ENCODE peak calls at places on chromosomes 2 and 18, in five cellular contexts. H is CD4-positive, CD25-positive, alpha-beta regulatory T cell; Q is mesenchymal stem cell; I is spleen; E is heart right ventricle. C is an unnamed sample. For H3K9me3, the result is how much of the 10 kb centered on the place peaks cover.

GRCh38 chr18:13524054-13524453 is 202.3 kb downstream of the FAM210A start:
- DNase-seq in E (no peak), H (no peak), I (no peak), Q (no peak), C (no peak)

GRCh38 chr2:241443486-241444223 is 64.7 kb downstream of the STK25 start:
- DNase-seq in E (no peak), I (peak), H (peak), Q (peak), C (peak)

GRCh38 chr2:238404406-238405216 is 22.1 kb upstream of the ASB1 start:
- DNase-seq in H (no peak), E (no peak), Q (no peak), I (no peak), C (no peak)

GRCh38 chr2:149080964-149081363 is 42.5 kb downstream of the LYPD6B start:
- DNase-seq in Q (peak), E (no peak), I (no peak), H (no peak), C (no peak)

GRCh38 chr2:16104345-16105177 is 164.2 kb downstream of the MYCN start:
- DNase-seq in E (no peak), H (no peak), I (no peak), Q (no peak), C (no peak)

GRCh38 chr2:238655974-238656722 is 191.7 kb upstream of the TWIST2 start:
- DNase-seq in H (no peak), Q (no peak), E (no peak), I (no peak), C (no peak)

GRCh38 chr2:170362313-170362795 is 184.4 kb downstream of the MYO3B start:
- DNase-seq in I (no peak), E (no peak), Q (no peak), H (no peak), C (no peak)

GRCh38 chr18:52636536-52636935 is 296.5 kb downstream of the DCC start:
- DNase-seq in E (no peak), Q (no peak), H (no peak), I (no peak), C (no peak)

GRCh38 chr2:38233231-38233983 is 143.7 kb downstream of the ATL2 start:
- DNase-seq in E (peak), I (no peak), Q (peak), H (no peak), C (peak)

GRCh38 chr2:172285010-172285621 is 142.3 kb upstream of the ITGA6 start:
- DNase-seq in H (no peak), E (peak), I (no peak), Q (peak), C (peak)

GRCh38 chr2:2731101-2731850 is 400.2 kb upstream of the MYT1L start:
- DNase-seq in Q (no peak), H (no peak), I (no peak), E (no peak), C (no peak)

GRCh38 chr18:24616638-24617037 is 156.2 kb downstream of the HRH4 start:
- DNase-seq in Q (no peak), H (no peak), E (no peak), I (no peak), C (no peak)

GRCh38 chr2:143263045-143263625 is 133.9 kb downstream of the ARHGAP15 start:
- DNase-seq in E (no peak), Q (no peak), I (no peak), H (no peak), C (no peak)

GRCh38 chr2:58032751-58033055 is 13.9 kb upstream of the VRK2 start:
- DNase-seq in H (no peak), E (no peak), Q (peak), I (no peak), C (no peak)

DNA sequence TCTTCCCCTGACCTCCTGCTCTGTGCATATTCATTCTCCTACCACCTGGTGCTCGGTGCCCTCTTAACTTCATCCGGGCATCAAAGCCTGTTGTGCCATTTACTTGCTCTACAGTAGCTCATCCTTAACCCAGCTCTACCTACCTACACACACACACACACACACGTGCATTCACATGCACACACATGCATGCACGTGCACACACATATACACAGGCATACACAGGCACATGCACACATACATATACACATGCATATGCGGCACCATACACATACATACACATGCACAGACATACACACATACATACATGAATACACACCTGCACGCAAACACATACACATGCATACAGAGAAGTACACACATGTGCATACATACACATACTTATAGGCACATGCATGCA is 14.5 kb downstream of the MAL start:
- DNase-seq in H (no peak), I (no peak), Q (no peak), E (no peak), C (no peak)
- H3K9me3 ChIP-seq in H (under half), I (under half), Q (under half), E (under half), C (under half)

DNA sequence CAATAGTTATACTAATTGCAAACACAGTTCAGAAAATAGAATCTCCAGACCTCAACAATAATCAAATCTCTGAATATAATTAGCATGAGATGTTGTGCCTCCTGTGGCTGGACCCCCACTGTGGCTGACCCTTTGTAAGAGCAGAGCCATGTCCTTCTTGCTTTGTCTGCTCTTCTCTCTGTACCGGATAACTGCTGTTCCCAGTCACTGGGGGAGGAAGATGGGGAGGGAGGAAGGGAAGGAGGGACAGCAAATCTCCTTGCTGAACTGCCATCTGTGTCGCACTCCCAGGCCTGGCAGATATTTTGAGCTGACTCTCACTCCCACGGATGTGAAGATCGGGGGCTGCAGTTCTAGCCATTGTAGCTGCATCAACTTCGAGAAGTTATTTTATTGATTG is 319.0 kb upstream of the CXCR4 start:
- DNase-seq in I (no peak), Q (no peak), H (no peak), E (no peak), C (no peak)
- H3K4me3 ChIP-seq in I (no peak), Q (no peak), H (no peak), E (no peak), C (no peak)

DNA sequence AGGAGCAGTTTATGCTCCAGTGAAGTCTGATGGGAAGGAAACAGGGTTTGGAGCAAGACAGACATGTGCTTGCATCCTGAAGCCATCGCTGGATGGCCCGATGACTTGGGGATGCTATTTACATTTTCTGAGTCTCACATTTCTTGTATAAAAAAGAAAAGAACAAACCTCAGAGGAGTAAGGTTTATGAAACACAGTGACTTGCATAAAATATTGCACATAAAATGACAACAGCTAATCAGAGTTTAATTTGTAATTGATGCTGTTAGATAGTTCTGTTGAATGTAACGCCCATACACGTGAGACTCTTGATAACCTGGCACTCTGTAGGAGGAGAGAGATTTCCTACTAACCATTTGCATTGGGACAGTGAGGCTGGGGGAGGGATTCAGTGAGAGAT is 16.5 kb downstream of the PRELID3A start:
- DNase-seq in Q (no peak), H (no peak), E (no peak), I (no peak), C (no peak)
- H3K9me3 ChIP-seq in Q (under half), H (under half), E (under half), I (under half), C (under half)

DNA sequence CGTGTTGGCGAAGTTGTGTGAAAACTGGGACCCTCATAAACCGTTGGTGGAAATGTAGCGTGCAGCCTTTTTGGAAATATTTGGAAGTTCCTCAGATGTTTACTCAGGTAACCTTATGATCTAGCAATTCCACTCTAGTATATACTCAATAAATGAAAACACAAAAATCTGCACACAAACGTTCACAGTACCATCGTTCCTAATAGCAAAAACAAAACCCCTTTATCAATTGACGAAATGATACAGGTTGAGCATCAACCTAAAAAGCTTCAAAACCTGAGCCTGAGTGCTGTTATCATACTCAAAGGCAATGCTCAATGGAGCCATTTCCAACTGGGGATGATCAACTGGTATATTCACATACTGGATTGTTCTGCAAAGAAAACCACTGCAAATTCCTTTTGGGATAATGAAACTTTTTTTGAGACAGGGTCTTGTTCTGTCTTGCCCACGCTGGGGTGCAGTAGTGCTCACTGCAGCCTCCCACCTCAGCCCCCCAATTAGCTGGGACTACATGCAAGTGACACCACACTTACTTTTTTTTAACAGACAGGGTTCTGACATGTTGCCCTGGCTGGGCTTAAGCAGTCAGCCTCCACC is 777 bp upstream of the C18orf32 start:
- DNase-seq in E (no peak), I (no peak), H (no peak), Q (peak), C (no peak)
- H3K4me3 ChIP-seq in E (peak), I (peak), H (peak), Q (peak), C (peak)

DNA sequence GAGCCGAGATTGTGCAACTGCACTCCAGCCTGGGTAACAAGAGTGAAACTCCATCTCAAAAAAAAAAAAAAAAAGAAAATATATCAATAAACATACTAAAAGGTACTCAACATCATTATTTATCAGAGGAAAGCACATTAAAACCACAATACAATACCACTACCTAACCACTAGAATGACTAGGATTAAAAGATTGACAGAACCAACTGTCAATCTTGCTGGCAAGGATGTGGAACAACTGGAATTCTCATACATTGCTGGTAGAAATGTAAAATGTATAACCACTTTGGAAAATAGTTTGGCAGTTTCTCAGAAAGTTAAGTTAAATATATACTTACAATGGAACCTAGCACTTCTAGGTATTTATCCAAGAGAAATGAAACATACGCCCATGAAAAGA is 88.6 kb downstream of the B3GNT2 start:
- DNase-seq in H (no peak), I (no peak), Q (no peak), E (no peak), C (no peak)
- H3K9me3 ChIP-seq in H (under half), I (under half), Q (under half), E (under half), C (under half)

GRCh38 chr2:195820867-195821565 is 164.0 kb downstream of the SLC39A10 start:
- DNase-seq in H (no peak), Q (no peak), I (no peak), E (no peak), C (no peak)

GRCh38 chr2:195821566-195821932 is 164.5 kb downstream of the SLC39A10 start:
- DNase-seq in H (no peak), I (no peak), E (no peak), Q (no peak), C (no peak)

GRCh38 chr2:195819276-195819675 is 162.2 kb downstream of the SLC39A10 start:
- DNase-seq in H (no peak), E (no peak), Q (no peak), I (no peak), C (no peak)

GRCh38 chr2:195820373-195820772 is 163.3 kb downstream of the SLC39A10 start:
- DNase-seq in H (no peak), I (no peak), E (no peak), Q (peak), C (peak)

GRCh38 chr2:195818521-195818920 is 161.5 kb downstream of the SLC39A10 start:
- DNase-seq in H (no peak), I (no peak), E (no peak), Q (peak), C (no peak)
- H3K4me3 ChIP-seq in H (no peak), I (no peak), E (no peak), Q (no peak), C (no peak)

C was measured in adipocyte.